ENCODE peak calls at places on chromosomes 2 and 18, in five cellular contexts. One of them, this sample, is unnamed. For H3K9me3, the result is how much of the 10 kb centered on the place peaks cover.

GRCh38 chr2:216774620-216775019 is 79.3 kb upstream of the IGFBP5 start:
- DNase-seq in stomach: no peak
- DNase-seq in fibroblast of lung: peak
- DNase-seq in uterus: peak
- DNase-seq in cardiac muscle cell: peak
- DNase-seq in this sample: no peak

GRCh38 chr2:177599956-177600355 is 207.4 kb downstream of the AGPS start:
- DNase-seq in stomach: no peak
- DNase-seq in cardiac muscle cell: no peak
- DNase-seq in uterus: no peak
- DNase-seq in fibroblast of lung: no peak
- DNase-seq in this sample: no peak

GRCh38 chr2:224407241-224407680 is 5.4 kb upstream of the FAM124B start:
- DNase-seq in uterus: peak
- DNase-seq in stomach: no peak
- DNase-seq in cardiac muscle cell: no peak
- DNase-seq in fibroblast of lung: no peak
- DNase-seq in this sample: no peak

GRCh38 chr2:217935245-217935879 is 67.4 kb downstream of the TNS1 start:
- DNase-seq in uterus: peak
- DNase-seq in cardiac muscle cell: no peak
- DNase-seq in stomach: no peak
- DNase-seq in fibroblast of lung: peak
- DNase-seq in this sample: no peak

GRCh38 chr2:121316986-121317385 is 32.0 kb upstream of the TFCP2L1 start:
- DNase-seq in fibroblast of lung: no peak
- DNase-seq in uterus: no peak
- DNase-seq in cardiac muscle cell: no peak
- DNase-seq in stomach: peak
- DNase-seq in this sample: no peak

GRCh38 chr18:59149416-59149815 is 9.7 kb downstream of the SEC11C start:
- DNase-seq in uterus: no peak
- DNase-seq in fibroblast of lung: no peak
- DNase-seq in cardiac muscle cell: no peak
- DNase-seq in stomach: no peak
- DNase-seq in this sample: no peak

GRCh38 chr2:187500585-187501359 is 52.7 kb upstream of the CALCRL start:
- DNase-seq in cardiac muscle cell: peak
- DNase-seq in uterus: no peak
- DNase-seq in fibroblast of lung: peak
- DNase-seq in stomach: no peak
- DNase-seq in this sample: no peak

GRCh38 chr2:120391905-120392665 is 46.1 kb downstream of the INHBB start:
- DNase-seq in fibroblast of lung: no peak
- DNase-seq in uterus: no peak
- DNase-seq in stomach: peak
- DNase-seq in cardiac muscle cell: no peak
- DNase-seq in this sample: no peak

GRCh38 chr2:134727385-134727784 is 8.6 kb upstream of the TMEM163 start:
- DNase-seq in stomach: no peak
- DNase-seq in cardiac muscle cell: no peak
- DNase-seq in fibroblast of lung: no peak
- DNase-seq in uterus: no peak
- DNase-seq in this sample: no peak

GRCh38 chr2:11505652-11506610 is 27.9 kb upstream of the GREB1 start:
- DNase-seq in cardiac muscle cell: no peak
- DNase-seq in uterus: peak
- DNase-seq in fibroblast of lung: no peak
- DNase-seq in stomach: peak
- DNase-seq in this sample: no peak

GRCh38 chr2:230299618-230300017 is 27.4 kb upstream of the SP140L start:
- DNase-seq in uterus: no peak
- DNase-seq in cardiac muscle cell: no peak
- DNase-seq in fibroblast of lung: no peak
- DNase-seq in stomach: no peak
- DNase-seq in this sample: no peak

GRCh38 chr2:383173-383572 is 95.3 kb upstream of the ALKAL2 start:
- DNase-seq in fibroblast of lung: no peak
- DNase-seq in uterus: no peak
- DNase-seq in cardiac muscle cell: peak
- DNase-seq in stomach: no peak
- DNase-seq in this sample: no peak

GRCh38 chr2:172829229-172829628 is 93.6 kb downstream of the RAPGEF4 start:
- DNase-seq in uterus: no peak
- DNase-seq in stomach: no peak
- DNase-seq in fibroblast of lung: no peak
- DNase-seq in cardiac muscle cell: no peak
- DNase-seq in this sample: no peak

GRCh38 chr2:70922591-70923234 is 13.0 kb upstream of the ATP6V1B1 start:
- DNase-seq in uterus: no peak
- DNase-seq in fibroblast of lung: no peak
- DNase-seq in cardiac muscle cell: no peak
- DNase-seq in stomach: peak
- DNase-seq in this sample: no peak

GRCh38 chr2:5389740-5390139 is 302.4 kb upstream of the SOX11 start:
- DNase-seq in fibroblast of lung: no peak
- DNase-seq in cardiac muscle cell: no peak
- DNase-seq in stomach: no peak
- DNase-seq in uterus: no peak
- DNase-seq in this sample: no peak

GRCh38 chr2:172772637-172773036 is 37.0 kb downstream of the RAPGEF4 start:
- DNase-seq in stomach: peak
- DNase-seq in fibroblast of lung: peak
- DNase-seq in cardiac muscle cell: no peak
- DNase-seq in uterus: no peak
- DNase-seq in this sample: no peak

GRCh38 chr2:240911641-240912265 is 5.6 kb downstream of the CROCC2 start:
- DNase-seq in fibroblast of lung: no peak
- DNase-seq in stomach: no peak
- DNase-seq in uterus: no peak
- DNase-seq in cardiac muscle cell: no peak
- DNase-seq in this sample: no peak

GRCh38 chr2:74183878-74184277 is 5.2 kb upstream of the MOB1A start:
- DNase-seq in cardiac muscle cell: no peak
- DNase-seq in fibroblast of lung: no peak
- DNase-seq in uterus: no peak
- DNase-seq in stomach: no peak
- DNase-seq in this sample: no peak

GRCh38 chr2:186726938-186727337 is 33.1 kb downstream of the FAM171B start:
- DNase-seq in cardiac muscle cell: no peak
- DNase-seq in stomach: no peak
- DNase-seq in uterus: no peak
- DNase-seq in fibroblast of lung: peak
- DNase-seq in this sample: no peak

GRCh38 chr18:76491801-76492668 is 3.0 kb downstream of the ZNF516 start:
- DNase-seq in stomach: peak
- DNase-seq in uterus: peak
- DNase-seq in fibroblast of lung: peak
- DNase-seq in cardiac muscle cell: peak
- DNase-seq in this sample: no peak

GRCh38 chr2:86491088-86491487 is 49.9 kb downstream of the KDM3A start:
- DNase-seq in uterus: no peak
- DNase-seq in cardiac muscle cell: peak
- DNase-seq in stomach: no peak
- DNase-seq in fibroblast of lung: no peak
- DNase-seq in this sample: no peak

DNA sequence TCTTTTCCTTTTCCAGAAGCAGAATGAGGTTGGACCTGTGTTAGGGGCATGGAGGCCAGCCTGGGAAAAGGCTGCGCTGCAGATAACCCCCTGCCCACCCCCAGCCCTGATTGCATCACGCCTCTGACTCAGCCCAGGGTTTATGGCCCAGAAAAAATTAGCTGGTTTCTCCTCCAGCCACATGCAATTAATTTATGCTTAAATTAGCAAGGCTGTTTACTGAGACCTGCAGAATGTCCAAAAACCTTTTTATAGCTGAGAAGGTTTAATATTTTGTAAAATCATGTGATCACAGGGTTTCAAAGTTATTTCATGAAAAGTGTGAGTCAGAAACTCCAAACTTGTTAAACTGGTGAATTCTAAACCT is 123.1 kb upstream of the HDAC4 start:
- DNase-seq in fibroblast of lung: no peak
- DNase-seq in uterus: peak
- DNase-seq in cardiac muscle cell: no peak
- DNase-seq in stomach: no peak
- DNase-seq in this sample: no peak
- H3K9me3 ChIP-seq in fibroblast of lung: under half
- H3K9me3 ChIP-seq in uterus: under half
- H3K9me3 ChIP-seq in cardiac muscle cell: under half
- H3K9me3 ChIP-seq in stomach: under half
- H3K9me3 ChIP-seq in this sample: under half

GRCh38 chr2:83016343-83017110 is 1442.6 kb downstream of the SUCLG1 start:
- DNase-seq in fibroblast of lung: no peak
- DNase-seq in cardiac muscle cell: no peak
- DNase-seq in stomach: no peak
- DNase-seq in uterus: no peak
- DNase-seq in this sample: no peak

GRCh38 chr2:83014462-83014861 is 1444.6 kb downstream of the SUCLG1 start:
- DNase-seq in stomach: no peak
- DNase-seq in cardiac muscle cell: no peak
- DNase-seq in uterus: no peak
- DNase-seq in fibroblast of lung: no peak
- DNase-seq in this sample: no peak

GRCh38 chr2:83022631-83023210 is 1436.4 kb downstream of the SUCLG1 start:
- DNase-seq in cardiac muscle cell: no peak
- DNase-seq in uterus: no peak
- DNase-seq in stomach: no peak
- DNase-seq in fibroblast of lung: peak
- DNase-seq in this sample: no peak

DNA sequence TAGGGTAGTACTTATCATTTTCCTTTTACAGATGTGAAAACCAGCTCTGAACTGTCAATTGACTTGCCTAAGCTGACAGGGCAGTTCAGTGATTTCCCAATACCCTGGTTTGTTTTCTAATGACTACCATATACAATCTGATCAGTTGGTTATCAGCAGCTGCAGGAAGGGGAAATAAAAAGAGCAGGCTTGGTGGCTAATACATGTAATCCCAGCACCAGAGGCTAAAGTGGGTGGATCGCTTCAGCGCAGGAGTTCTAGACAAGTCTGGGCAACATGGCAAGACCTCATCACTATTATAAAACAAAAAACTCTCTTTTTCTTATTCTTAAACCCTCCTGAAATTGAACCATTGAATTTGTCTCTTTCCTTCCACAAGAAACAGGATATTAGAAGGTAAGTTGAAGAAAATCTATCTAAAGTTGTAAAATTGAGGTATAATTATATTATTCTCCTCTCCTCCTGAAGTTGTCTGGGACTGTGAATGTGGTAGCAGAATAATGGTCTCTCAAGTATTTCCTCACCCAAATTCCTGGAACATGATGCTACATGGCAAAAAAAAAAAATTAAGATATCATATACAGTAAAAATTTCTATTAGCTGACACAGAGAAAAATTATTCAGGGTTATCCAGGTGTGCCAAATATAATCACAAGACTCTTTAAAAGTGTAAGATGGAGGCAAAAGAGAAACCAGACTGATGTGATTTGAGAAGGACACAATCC is 1441.6 kb downstream of the SUCLG1 start:
- DNase-seq in fibroblast of lung: no peak
- DNase-seq in stomach: no peak
- DNase-seq in uterus: no peak
- DNase-seq in cardiac muscle cell: no peak
- DNase-seq in this sample: no peak
- H3K9me3 ChIP-seq in fibroblast of lung: under half
- H3K9me3 ChIP-seq in stomach: under half
- H3K9me3 ChIP-seq in uterus: under half
- H3K9me3 ChIP-seq in cardiac muscle cell: under half
- H3K9me3 ChIP-seq in this sample: under half

DNA sequence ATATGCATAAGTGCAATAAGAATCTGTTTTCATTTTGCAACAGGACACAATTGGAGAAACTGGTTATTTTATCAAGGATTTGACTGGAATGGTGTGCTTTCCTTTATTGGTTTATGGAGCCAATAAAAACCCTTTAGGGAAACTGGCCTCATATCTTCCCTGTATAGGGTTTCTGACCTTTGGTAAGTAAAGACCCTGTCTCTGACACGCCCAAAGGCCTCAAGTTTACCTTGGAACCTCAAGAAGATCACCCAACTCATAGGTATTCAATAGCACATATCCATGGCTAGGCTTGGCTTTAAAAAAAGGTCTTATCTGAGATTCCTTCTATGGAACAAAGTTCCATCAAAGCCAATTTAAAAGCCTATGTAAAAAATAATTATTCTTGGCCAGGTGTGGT is 11.2 kb downstream of the HAAO start:
- DNase-seq in cardiac muscle cell: no peak
- DNase-seq in stomach: no peak
- DNase-seq in fibroblast of lung: no peak
- DNase-seq in uterus: no peak
- DNase-seq in this sample: no peak
- H3K9me3 ChIP-seq in cardiac muscle cell: under half
- H3K9me3 ChIP-seq in stomach: under half
- H3K9me3 ChIP-seq in fibroblast of lung: under half
- H3K9me3 ChIP-seq in uterus: under half
- H3K9me3 ChIP-seq in this sample: under half

DNA sequence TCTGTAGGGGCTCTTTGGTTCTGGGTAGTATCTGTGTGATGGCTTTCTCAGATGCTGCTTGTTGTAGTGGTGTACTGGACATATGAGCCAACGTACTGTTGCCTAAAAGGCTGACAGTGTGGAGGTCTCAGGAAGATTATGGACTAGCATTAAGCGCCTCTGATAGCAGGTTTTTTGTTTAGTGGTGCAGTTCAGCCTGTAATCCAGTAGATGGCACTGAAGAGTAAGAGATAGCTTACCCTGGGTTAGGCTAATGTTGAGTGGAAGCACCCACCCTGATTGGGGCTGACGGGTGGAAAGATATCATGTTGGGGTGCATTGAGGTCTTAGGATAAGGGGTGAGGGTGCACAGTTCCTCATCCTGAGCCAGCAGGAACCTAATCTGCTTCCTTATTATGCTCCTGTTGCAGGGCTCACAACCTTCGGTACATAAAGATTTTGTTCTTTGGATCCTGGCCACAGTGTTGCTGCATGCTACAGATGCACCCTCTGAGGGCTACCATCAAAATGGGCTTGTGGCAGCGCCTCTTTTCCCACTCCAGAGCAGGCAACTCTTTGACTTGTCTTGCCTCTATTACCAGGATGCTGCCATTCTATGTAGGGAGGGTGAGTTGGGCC is 79.6 kb downstream of the MSTN start:
- DNase-seq in cardiac muscle cell: no peak
- DNase-seq in fibroblast of lung: no peak
- DNase-seq in uterus: no peak
- DNase-seq in stomach: no peak
- DNase-seq in this sample: no peak
- H3K9me3 ChIP-seq in cardiac muscle cell: under half
- H3K9me3 ChIP-seq in fibroblast of lung: under half
- H3K9me3 ChIP-seq in uterus: under half
- H3K9me3 ChIP-seq in stomach: under half
- H3K9me3 ChIP-seq in this sample: under half